ENCODE peak calls at places on chromosomes 2 and 18, in nine cellular contexts. G, J, U, A, R, S, T, D and Q are unnamed samples.

GRCh38 chr2:164910091-164910899 is 45.0 kb downstream of the SLC38A11 start:
- DNase-seq in D (peak; percentile 71), U (no peak), S (peak; percentile 62), R (no peak), G (no peak), A (no peak), T (peak; percentile 39), J (peak; percentile 68), Q (peak; percentile 49)

GRCh38 chr2:30437809-30438548 is 9.1 kb upstream of the LCLAT1 start:
- DNase-seq in T (no peak), D (no peak), J (no peak), G (no peak), R (no peak), S (no peak), U (no peak), A (no peak), Q (no peak)

GRCh38 chr2:237857791-237858190 is 1.6 kb upstream of the RAMP1 start:
- DNase-seq in A (no peak), D (peak; percentile 15), T (no peak), S (no peak), J (no peak), G (no peak), U (no peak), R (no peak), Q (no peak)

GRCh38 chr2:183532514-183532913 is 408.3 kb downstream of the NUP35 start:
- DNase-seq in U (no peak), T (no peak), S (no peak), D (no peak), R (no peak), J (no peak), G (no peak), A (no peak), Q (no peak)

GRCh38 chr2:158781562-158781961 is 13.6 kb upstream of the DAPL1 start:
- DNase-seq in A (no peak), S (peak; percentile 34), T (no peak), G (no peak), J (no peak), R (no peak), U (peak; percentile 12), D (no peak), Q (no peak)

GRCh38 chr2:228446732-228447131 is 265.2 kb upstream of the SPHKAP start:
- DNase-seq in A (no peak), R (no peak), G (no peak), J (no peak), T (peak; percentile 19), D (no peak), U (no peak), S (no peak), Q (no peak)

GRCh38 chr18:28108801-28109200 is 68.1 kb downstream of the CDH2 start:
- DNase-seq in R (no peak), S (no peak), T (no peak), A (no peak), J (no peak), D (no peak), U (peak; percentile 21), G (no peak), Q (no peak)

GRCh38 chr2:119523383-119523958 is 812 bp downstream of the SCTR start:
- DNase-seq in R (no peak), U (no peak), D (no peak), S (no peak), J (no peak), G (no peak), A (no peak), T (no peak), Q (no peak)

GRCh38 chr2:225337183-225337582 is 62.3 kb upstream of the NYAP2 start:
- DNase-seq in G (no peak), U (peak; percentile 34), J (no peak), T (no peak), S (no peak), R (no peak), A (no peak), D (no peak), Q (no peak)

GRCh38 chr2:37602040-37602439 is 69.4 kb downstream of the CDC42EP3 start:
- DNase-seq in J (no peak), R (no peak), D (no peak), S (no peak), T (peak; percentile 24), A (no peak), U (no peak), G (no peak), Q (no peak)

GRCh38 chr2:207869784-207870778 is 100.4 kb upstream of the FZD5 start:
- DNase-seq in J (peak; percentile 24), D (peak; percentile 29), T (peak; percentile 17), A (no peak), R (no peak), G (no peak), U (no peak), S (peak; percentile 36), Q (peak; percentile 37)

GRCh38 chr2:19677825-19678518 is 223.8 kb downstream of the TTC32 start:
- DNase-seq in T (no peak), R (no peak), U (no peak), D (no peak), G (no peak), A (no peak), S (peak; percentile 82), J (no peak), Q (no peak)

GRCh38 chr2:222468338-222468737 is 44.0 kb downstream of the SGPP2 start:
- DNase-seq in R (no peak), U (no peak), J (no peak), A (no peak), T (no peak), D (no peak), G (no peak), S (peak; percentile 91), Q (no peak)

GRCh38 chr18:65725421-65726050 is 25.3 kb upstream of the CDH7 start:
- DNase-seq in G (no peak), J (peak; percentile 28), T (peak; percentile 1), A (no peak), R (peak; percentile 18), S (peak; percentile 41), D (peak; percentile 19), U (peak; percentile 60), Q (peak; percentile 44)

GRCh38 chr2:65252640-65253039 is 25.0 kb downstream of the ACTR2 start:
- DNase-seq in D (no peak), U (no peak), A (no peak), T (no peak), G (no peak), J (no peak), R (no peak), S (no peak), Q (no peak)

GRCh38 chr2:65261676-65262075 is 34.0 kb downstream of the ACTR2 start:
- DNase-seq in T (no peak), D (no peak), G (no peak), J (no peak), A (no peak), U (no peak), S (no peak), R (no peak), Q (no peak)

DNA sequence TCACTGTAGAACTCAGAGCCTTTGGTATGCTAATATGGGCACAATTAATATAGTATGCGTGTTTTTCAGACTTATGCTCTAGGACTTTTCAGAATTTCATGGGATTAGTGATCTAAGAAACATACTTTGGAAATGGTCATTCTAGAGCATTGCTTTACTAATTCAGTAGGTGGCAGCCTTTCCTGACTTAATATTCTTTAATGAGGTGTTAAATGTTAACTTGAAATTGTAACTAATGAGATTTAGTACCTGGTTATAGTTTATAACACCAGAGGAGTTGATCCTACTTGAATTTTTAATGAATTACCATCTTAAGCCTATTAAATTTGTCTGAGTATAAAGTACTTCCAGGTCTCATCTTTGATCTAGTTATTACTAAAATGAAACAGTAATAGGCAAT is 28.5 kb downstream of the ACTR2 start:
- DNase-seq in G (no peak), R (no peak), T (no peak), A (no peak), U (no peak), S (no peak), J (no peak), D (no peak), Q (no peak)
- TF ChIP-seq CTCF in G (no peak), R (peak; percentile 41), T (no peak), A (no peak), U (peak; percentile 23), S (no peak), J (no peak), D (no peak), Q (no peak)

GRCh38 chr18:62399781-62400308 is 74.7 kb downstream of the TNFRSF11A start:
- DNase-seq in A (no peak), D (no peak), R (no peak), T (peak; percentile 49), J (no peak), U (peak; percentile 57), S (no peak), G (no peak), Q (peak; percentile 56)
- TF ChIP-seq CTCF in A (no peak), D (no peak), R (peak; percentile 45), T (peak; percentile 21), J (no peak), U (peak; percentile 51), S (no peak), G (no peak), Q (peak; percentile 23)

DNA sequence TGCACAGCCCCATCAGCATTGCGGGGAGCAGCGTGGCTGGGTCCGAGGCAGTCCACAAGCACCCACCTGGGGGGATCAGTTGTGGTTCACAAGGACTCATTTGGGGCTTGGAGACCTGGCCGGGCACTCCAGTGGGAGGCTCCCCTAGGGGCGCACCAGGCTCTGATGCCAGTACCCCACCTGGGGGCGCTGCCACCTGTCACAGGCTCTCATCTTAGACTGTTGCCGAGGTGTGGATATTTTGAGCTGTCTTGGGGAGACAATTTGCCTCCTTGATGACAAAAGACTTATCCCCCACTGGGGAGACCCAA is 3.0 kb downstream of the ADRA2B start:
- DNase-seq in S (no peak), G (no peak), R (no peak), D (no peak), J (no peak), A (no peak), U (no peak), T (peak; percentile 26), Q (no peak)
- TF ChIP-seq CTCF in S (no peak), G (no peak), R (no peak), D (no peak), J (no peak), A (no peak), U (peak; percentile 31), T (peak; percentile 38), Q (no peak)

GRCh38 chr2:134465706-134466105 is 211.8 kb downstream of the MGAT5 start:
- DNase-seq in S (no peak), G (no peak), J (no peak), D (no peak), U (no peak), R (no peak), T (no peak), A (no peak), Q (peak; percentile 3)

GRCh38 chr2:134468093-134468640 is 214.3 kb downstream of the MGAT5 start:
- DNase-seq in G (no peak), U (no peak), T (no peak), D (no peak), J (no peak), A (no peak), R (no peak), S (no peak), Q (peak; percentile 8)

GRCh38 chr2:134465228-134465627 is 211.4 kb downstream of the MGAT5 start:
- DNase-seq in J (no peak), T (no peak), D (no peak), G (no peak), R (no peak), A (no peak), U (no peak), S (no peak), Q (peak; percentile 10)

GRCh38 chr2:134463726-134464076 is 209.8 kb downstream of the MGAT5 start:
- DNase-seq in T (no peak), J (no peak), R (no peak), D (no peak), G (no peak), S (no peak), U (no peak), A (no peak), Q (no peak)

GRCh38 chr2:134466141-134466540 is 212.3 kb downstream of the MGAT5 start:
- DNase-seq in S (no peak), G (no peak), D (no peak), U (peak; percentile 40), J (peak; percentile 52), R (no peak), A (no peak), T (peak; percentile 57), Q (peak; percentile 24)
- TF ChIP-seq CTCF in S (peak; percentile 19), G (no peak), D (peak; percentile 23), U (peak; percentile 52), J (peak; percentile 34), R (peak; percentile 61), A (peak; percentile 23), T (peak; percentile 38), Q (peak; percentile 23)